ENCODE peak calls at places on chromosomes 11 and 22, in four cellular contexts. M is lower leg skin, P is WTC11, H is suprapubic skin. Q is an unnamed sample.

GRCh38 chr11:46916669-46917108 is 1.7 kb downstream of the LRP4 start:
- DNase-seq in M (peak), P (peak), H (no peak), Q (no peak)

GRCh38 chr11:122059565-122059964 is 56.5 kb downstream of the BLID start:
- DNase-seq in H (no peak), M (no peak), P (no peak), Q (no peak)

GRCh38 chr22:46125816-46126770 is 24.2 kb upstream of the PPARA start:
- DNase-seq in H (no peak), P (no peak), M (no peak), Q (no peak)

GRCh38 chr22:32323513-32324164 is 34.0 kb upstream of the RFPL3 start:
- DNase-seq in M (peak), H (no peak), P (no peak), Q (no peak)

GRCh38 chr11:107722671-107723070 is 10.8 kb upstream of the SLN start:
- DNase-seq in M (no peak), P (no peak), H (no peak), Q (no peak)

GRCh38 chr11:62142921-62143320 is 19.1 kb downstream of the INCENP start:
- DNase-seq in H (peak), M (peak), P (no peak), Q (no peak)

GRCh38 chr22:37703906-37704305 is 7.1 kb downstream of the TRIOBP start:
- DNase-seq in P (no peak), M (no peak), H (no peak), Q (no peak)

GRCh38 chr11:22734628-22735345 is 68.4 kb downstream of the GAS2 start:
- DNase-seq in H (no peak), M (no peak), P (no peak), Q (no peak)

GRCh38 chr11:19286411-19286810 is 45.7 kb upstream of the E2F8 start:
- DNase-seq in M (no peak), P (no peak), H (no peak), Q (no peak)

GRCh38 chr11:13010737-13011342 is 1.7 kb downstream of the RASSF10 start:
- DNase-seq in H (peak), M (peak), P (peak), Q (no peak)

GRCh38 chr11:132821027-132821426 is 711.3 kb downstream of the OPCML start:
- DNase-seq in M (no peak), P (no peak), H (no peak), Q (no peak)

GRCh38 chr22:42984397-42984796 is 30.6 kb downstream of the PACSIN2 start:
- DNase-seq in H (no peak), P (no peak), M (no peak), Q (no peak)

GRCh38 chr11:12430912-12431311 is 53.5 kb downstream of the PARVA start:
- DNase-seq in P (no peak), H (peak), M (peak), Q (peak)

GRCh38 chr11:121661796-121662508 is 209.2 kb upstream of the SORL1-AS1 start:
- DNase-seq in M (no peak), P (no peak), H (no peak), Q (no peak)

GRCh38 chr11:32704775-32705174 is 89.7 kb downstream of the CCDC73 start:
- DNase-seq in H (no peak), M (no peak), P (no peak), Q (no peak)

GRCh38 chr22:38005943-38006342 is 21.6 kb upstream of the SOX10 start:
- DNase-seq in H (no peak), P (no peak), M (no peak), Q (no peak)

GRCh38 chr22:48931452-48931851 is 896.2 kb downstream of the BRD1 start:
- DNase-seq in P (no peak), H (no peak), M (peak), Q (no peak)

GRCh38 chr22:49994361-49995058 is 18.1 kb downstream of the IL17REL start:
- DNase-seq in H (no peak), M (peak), P (no peak), Q (peak)

GRCh38 chr11:75797796-75798195 is 17.2 kb upstream of the UVRAG start:
- DNase-seq in P (no peak), H (no peak), M (no peak), Q (no peak)

GRCh38 chr11:108886608-108887007 is 221.7 kb downstream of the DDX10 start:
- DNase-seq in P (no peak), M (no peak), H (no peak), Q (no peak)

GRCh38 chr11:2625183-2625582 is 74.6 kb downstream of the KCNQ1OT1 start:
- DNase-seq in H (no peak), M (no peak), P (no peak), Q (no peak)

GRCh38 chr11:126336065-126336464 is 19.4 kb upstream of the ST3GAL4 start:
- DNase-seq in H (peak), M (no peak), P (peak), Q (no peak)

GRCh38 chr11:107840120-107840479 is 18.5 kb downstream of the SLC35F2 start:
- DNase-seq in M (peak), H (peak), P (no peak), Q (no peak)

GRCh38 chr22:39503590-39503989 is 1.5 kb downstream of the MIEF1 start:
- DNase-seq in M (no peak), P (no peak), H (no peak), Q (no peak)

GRCh38 chr22:45572444-45572843 is 69.8 kb downstream of the FBLN1 start:
- DNase-seq in H (no peak), P (no peak), M (no peak), Q (no peak)

GRCh38 chr11:104151404-104152204 is 12.3 kb downstream of the PDGFD start:
- DNase-seq in P (no peak), M (no peak), H (no peak), Q (no peak)

GRCh38 chr11:2816941-2817421 is 68.6 kb downstream of the CDKN1C start:
- DNase-seq in M (no peak), P (no peak), H (no peak), Q (no peak)

GRCh38 chr11:8033312-8033715 is 46.2 kb downstream of the EIF3F start:
- DNase-seq in H (peak), M (peak), P (peak), Q (peak)

GRCh38 chr11:20197881-20198280 is 37.6 kb upstream of the DBX1 start:
- DNase-seq in M (no peak), P (no peak), H (no peak), Q (no peak)

GRCh38 chr11:127925430-127925829 is 661.9 kb downstream of the ETS1 start:
- DNase-seq in H (no peak), M (no peak), P (no peak), Q (no peak)

GRCh38 chr11:69878927-69879733 is 59.9 kb upstream of the FGF3 start:
- DNase-seq in M (peak), H (peak), P (no peak), Q (no peak)

GRCh38 chr11:4203603-4204360 is 109.2 kb downstream of the RRM1 start:
- DNase-seq in P (no peak), H (no peak), M (no peak), Q (no peak)

GRCh38 chr11:134482128-134482527 is 70.1 kb upstream of the B3GAT1 start:
- DNase-seq in H (no peak), P (no peak), M (peak), Q (no peak)

GRCh38 chr11:134702827-134703226 is 290.8 kb upstream of the B3GAT1 start:
- DNase-seq in M (peak), P (no peak), H (no peak), Q (no peak)

GRCh38 chr11:1532606-1533341 is 39.3 kb downstream of the DUSP8 start:
- DNase-seq in M (no peak), H (no peak), P (no peak), Q (no peak)

GRCh38 chr22:21025266-21025665 is 7.1 kb downstream of the SLC7A4 start:
- DNase-seq in P (no peak), M (no peak), H (no peak), Q (no peak)

GRCh38 chr22:25203082-25203481 is 3.4 kb downstream of the CRYBB3 start:
- DNase-seq in P (no peak), H (no peak), M (no peak), Q (no peak)

GRCh38 chr11:70661763-70662501 is 263.6 kb downstream of the CTTN start:
- DNase-seq in H (no peak), P (peak), M (no peak), Q (no peak)

GRCh38 chr11:45945392-45945999 is 23.0 kb downstream of the LARGE2 start:
- DNase-seq in P (no peak), H (no peak), M (no peak), Q (no peak)

GRCh38 chr11:71370895-71371673 is 77.1 kb downstream of the DHCR7 start:
- DNase-seq in P (peak), H (no peak), M (no peak), Q (no peak)

DNA sequence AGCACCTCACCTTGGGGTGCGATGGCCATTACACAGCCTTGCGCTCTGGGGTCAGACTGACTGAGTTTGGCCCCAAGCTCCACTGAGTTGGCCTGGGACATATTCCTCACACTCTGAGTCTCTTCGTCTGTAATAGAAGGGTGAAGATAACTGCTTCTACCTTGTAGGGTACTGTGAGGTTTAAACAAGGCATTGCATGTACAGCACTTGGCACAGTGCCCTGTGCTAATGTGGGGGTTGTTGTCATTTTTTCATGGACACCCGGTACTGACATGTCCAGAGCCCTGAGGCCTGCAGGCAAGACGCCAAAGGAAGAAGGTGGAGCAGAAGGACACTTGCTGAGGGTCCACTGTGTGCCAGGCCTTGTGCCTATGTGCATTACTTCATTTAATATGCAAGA is 50.7 kb downstream of the OTOG start:
- DNase-seq in P (no peak), M (peak), H (peak), Q (no peak)
- TF ChIP-seq CTCF in P (no peak), M (no peak), H (no peak), Q (no peak)

DNA sequence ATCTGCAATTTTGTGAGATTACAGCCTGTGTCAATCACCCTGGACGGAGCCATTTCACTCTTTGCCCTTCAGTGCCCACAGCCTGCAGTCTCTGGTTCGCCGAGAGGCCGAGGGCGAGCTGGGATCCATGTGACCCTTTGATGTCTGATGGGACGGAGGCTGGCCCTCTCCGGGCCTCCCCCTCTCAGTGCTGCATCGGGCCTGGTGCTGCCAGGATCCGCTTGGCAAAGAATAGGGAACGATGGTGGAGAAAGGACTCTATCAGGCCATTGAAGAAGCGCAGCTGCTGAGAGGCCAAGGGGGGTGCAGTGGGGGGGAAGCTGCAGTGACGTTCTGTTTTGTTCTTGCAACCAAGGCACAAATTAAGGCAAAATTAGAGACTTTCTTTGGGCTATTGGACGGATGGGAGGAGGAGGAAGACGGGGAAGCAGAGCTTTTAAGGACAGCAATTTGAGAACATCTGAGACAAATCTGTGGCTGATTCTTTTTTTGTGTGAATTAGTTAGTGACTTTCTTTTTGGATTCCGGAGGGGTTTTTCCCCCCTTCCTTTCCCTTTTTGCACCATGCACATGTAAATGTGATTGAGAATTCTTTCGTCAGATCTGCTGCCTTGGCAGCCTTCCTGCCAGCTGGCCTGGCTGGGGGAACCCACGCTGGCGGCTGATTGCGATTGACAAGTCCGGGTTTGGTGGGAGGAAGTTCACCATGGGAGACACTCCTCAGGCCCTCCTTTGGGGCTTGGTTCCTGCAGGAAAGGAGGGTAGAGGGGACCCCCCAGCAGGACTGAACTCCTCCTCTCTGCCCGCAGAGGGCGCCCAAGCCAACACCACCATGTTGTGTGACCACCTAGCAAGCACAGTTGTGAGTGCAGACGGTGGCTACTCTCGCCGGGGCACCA is 214.5 kb downstream of the NTM start:
- DNase-seq in H (no peak), M (peak), P (peak), Q (no peak)
- TF ChIP-seq CTCF in H (no peak), M (no peak), P (peak), Q (no peak)

DNA sequence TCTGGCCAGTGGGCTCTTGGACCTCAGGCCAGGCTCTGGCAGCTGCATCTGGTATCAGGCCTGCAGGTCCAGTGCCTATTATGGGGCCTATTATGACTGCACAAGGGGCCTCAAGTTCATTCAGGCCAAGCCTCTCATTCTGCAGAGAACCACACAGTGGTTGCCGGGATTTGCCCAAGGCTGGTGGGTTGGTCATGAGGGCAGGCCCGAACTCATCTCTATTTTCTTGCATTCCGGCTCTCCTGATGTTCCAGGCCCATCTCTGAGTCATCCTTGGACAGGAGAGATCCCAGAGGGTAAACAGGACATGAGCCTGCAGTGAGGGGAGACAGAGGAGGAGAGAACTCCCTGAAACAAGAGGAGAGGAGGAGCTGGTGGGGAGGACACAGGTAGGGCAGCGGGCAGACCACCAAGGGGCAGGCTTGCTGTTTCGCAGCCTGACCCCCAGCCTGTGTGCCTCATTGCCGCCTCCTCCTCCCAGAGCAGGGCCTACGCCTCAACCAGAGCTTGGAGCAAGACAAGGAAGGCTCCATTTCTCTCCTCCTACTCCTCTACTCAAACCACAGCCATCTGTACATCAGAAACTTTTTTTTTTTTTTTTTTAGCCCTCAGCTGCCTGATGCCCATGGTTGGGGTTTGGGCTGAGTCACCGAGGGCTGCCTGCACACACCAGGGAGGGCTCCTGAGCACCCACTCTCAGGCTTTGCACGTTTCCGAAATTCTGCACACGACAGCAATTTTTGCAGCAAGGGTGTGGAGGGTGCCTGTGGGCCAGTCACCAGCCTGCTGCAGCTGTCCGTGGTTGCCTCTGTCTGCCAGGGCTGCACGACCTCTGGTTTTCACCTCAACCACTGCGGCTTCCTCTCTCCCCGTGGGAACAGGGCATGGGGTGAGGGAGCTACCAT is 12.7 kb upstream of the TREH start:
- DNase-seq in M (peak), P (peak), H (no peak), Q (no peak)
- TF ChIP-seq CTCF in M (no peak), P (no peak), H (no peak), Q (no peak)

DNA sequence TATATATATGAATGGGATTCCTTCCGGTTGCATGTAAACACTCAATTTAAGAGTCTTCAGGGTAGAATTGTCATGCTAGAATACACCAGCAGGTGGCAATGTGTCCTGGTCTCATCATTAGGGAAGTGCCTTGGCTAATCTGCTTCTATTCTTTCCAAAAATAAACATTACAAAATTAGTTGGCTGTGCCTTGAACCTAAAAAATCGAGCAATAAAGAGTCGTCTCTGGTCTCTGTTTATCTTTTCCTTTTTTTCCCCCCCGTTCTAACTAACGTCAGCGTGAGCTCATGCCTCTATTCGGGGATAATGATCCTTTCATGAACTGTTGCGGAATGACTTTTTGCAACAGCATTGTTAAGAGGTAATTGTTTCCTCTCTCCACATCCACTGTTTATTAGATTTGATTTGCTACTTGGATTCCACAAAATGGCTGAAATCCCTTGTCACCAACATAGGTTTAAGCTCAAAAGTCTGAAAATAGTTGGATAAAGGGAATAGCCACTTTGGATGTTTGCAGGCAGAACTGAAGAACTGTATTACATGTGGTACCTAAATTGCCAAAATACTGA is 1.2 kb upstream of the ARHGEF12 start:
- DNase-seq in H (peak), P (peak), M (no peak), Q (peak)
- TF ChIP-seq CTCF in H (peak), P (peak), M (no peak), Q (no peak)

DNA sequence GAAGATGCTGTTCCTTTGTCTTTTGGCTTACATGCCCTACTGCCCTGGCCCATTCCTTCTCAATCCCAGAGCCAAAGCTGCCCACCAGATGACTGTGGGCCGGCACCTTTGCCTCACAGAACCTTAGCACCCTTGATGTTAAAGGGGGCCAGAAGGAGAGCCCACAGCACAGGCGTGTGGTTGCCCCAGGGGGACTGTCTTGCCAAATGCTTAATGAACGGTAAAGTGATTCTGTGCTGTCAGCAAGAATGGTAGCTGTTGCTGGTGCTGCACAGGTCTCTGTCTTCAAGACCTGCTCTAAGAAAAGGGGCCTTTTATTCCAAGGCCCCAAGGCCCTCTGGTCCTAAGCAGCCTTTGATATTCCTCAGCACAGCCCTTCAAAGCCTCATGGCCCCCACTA is 113.3 kb downstream of the MORC2 start:
- DNase-seq in P (no peak), M (no peak), H (peak), Q (no peak)
- TF ChIP-seq CTCF in P (no peak), M (no peak), H (no peak), Q (no peak)

Q was measured in omental fat pad.